ENCODE peak calls at places on chromosomes 7 and 10, in seven cellular contexts. One of them, this sample, is unnamed.

GRCh38 chr10:105041956-105042355 is 400.9 kb downstream of the SORCS3 start:
- DNase-seq in DND-41: no peak
- DNase-seq in MM.1S: no peak
- DNase-seq in psoas muscle: no peak
- DNase-seq in Calu3: no peak
- DNase-seq in fibroblast of lung: no peak
- DNase-seq in A549: no peak
- DNase-seq in this sample: no peak

GRCh38 chr10:95414016-95414830 is 123.4 kb upstream of the PDLIM1 start:
- DNase-seq in fibroblast of lung: no peak
- DNase-seq in DND-41: no peak
- DNase-seq in A549: no peak
- DNase-seq in Calu3: no peak
- DNase-seq in MM.1S: no peak
- DNase-seq in psoas muscle: peak
- DNase-seq in this sample: no peak

GRCh38 chr7:50321678-50322077 is 17.2 kb downstream of the IKZF1 start:
- DNase-seq in MM.1S: no peak
- DNase-seq in fibroblast of lung: no peak
- DNase-seq in Calu3: no peak
- DNase-seq in A549: no peak
- DNase-seq in psoas muscle: no peak
- DNase-seq in DND-41: no peak
- DNase-seq in this sample: no peak

GRCh38 chr10:131111474-131112080 is 199.9 kb downstream of the TCERG1L start:
- DNase-seq in Calu3: no peak
- DNase-seq in A549: no peak
- DNase-seq in fibroblast of lung: no peak
- DNase-seq in DND-41: no peak
- DNase-seq in MM.1S: no peak
- DNase-seq in psoas muscle: peak
- DNase-seq in this sample: no peak

GRCh38 chr10:61280303-61280702 is 172.9 kb downstream of the TMEM26 start:
- DNase-seq in Calu3: no peak
- DNase-seq in A549: peak
- DNase-seq in MM.1S: no peak
- DNase-seq in fibroblast of lung: no peak
- DNase-seq in DND-41: no peak
- DNase-seq in psoas muscle: no peak
- DNase-seq in this sample: no peak

GRCh38 chr7:139915864-139916716 is 87.0 kb downstream of the TBXAS1 start:
- DNase-seq in A549: peak
- DNase-seq in Calu3: peak
- DNase-seq in MM.1S: peak
- DNase-seq in psoas muscle: peak
- DNase-seq in fibroblast of lung: peak
- DNase-seq in DND-41: peak
- DNase-seq in this sample: peak

GRCh38 chr10:60649485-60650271 is 128.6 kb upstream of the CDK1 start:
- DNase-seq in Calu3: no peak
- DNase-seq in MM.1S: no peak
- DNase-seq in A549: no peak
- DNase-seq in fibroblast of lung: no peak
- DNase-seq in DND-41: no peak
- DNase-seq in psoas muscle: no peak
- DNase-seq in this sample: no peak

GRCh38 chr10:7150349-7150748 is 260.5 kb downstream of the SFMBT2 start:
- DNase-seq in DND-41: no peak
- DNase-seq in MM.1S: no peak
- DNase-seq in psoas muscle: no peak
- DNase-seq in A549: no peak
- DNase-seq in fibroblast of lung: no peak
- DNase-seq in Calu3: no peak
- DNase-seq in this sample: no peak

GRCh38 chr7:10974717-10975032 is 1.0 kb downstream of the PHF14 start:
- DNase-seq in DND-41: no peak
- DNase-seq in fibroblast of lung: no peak
- DNase-seq in psoas muscle: no peak
- DNase-seq in MM.1S: no peak
- DNase-seq in A549: no peak
- DNase-seq in Calu3: no peak
- DNase-seq in this sample: no peak

GRCh38 chr7:5423844-5424688 is 432 bp upstream of the TNRC18 start:
- DNase-seq in psoas muscle: peak
- DNase-seq in Calu3: peak
- DNase-seq in fibroblast of lung: peak
- DNase-seq in DND-41: peak
- DNase-seq in MM.1S: peak
- DNase-seq in A549: peak
- DNase-seq in this sample: peak

GRCh38 chr10:178208-178607 is 43.0 kb downstream of the ZMYND11 start:
- DNase-seq in fibroblast of lung: peak
- DNase-seq in Calu3: no peak
- DNase-seq in psoas muscle: no peak
- DNase-seq in MM.1S: peak
- DNase-seq in DND-41: no peak
- DNase-seq in A549: peak
- DNase-seq in this sample: no peak
- TF ChIP-seq CTCF in fibroblast of lung: peak
- TF ChIP-seq CTCF in Calu3: peak
- TF ChIP-seq CTCF in psoas muscle: peak
- TF ChIP-seq CTCF in MM.1S: peak
- TF ChIP-seq CTCF in DND-41: peak
- TF ChIP-seq CTCF in A549: peak
- TF ChIP-seq CTCF in this sample: no peak

DNA sequence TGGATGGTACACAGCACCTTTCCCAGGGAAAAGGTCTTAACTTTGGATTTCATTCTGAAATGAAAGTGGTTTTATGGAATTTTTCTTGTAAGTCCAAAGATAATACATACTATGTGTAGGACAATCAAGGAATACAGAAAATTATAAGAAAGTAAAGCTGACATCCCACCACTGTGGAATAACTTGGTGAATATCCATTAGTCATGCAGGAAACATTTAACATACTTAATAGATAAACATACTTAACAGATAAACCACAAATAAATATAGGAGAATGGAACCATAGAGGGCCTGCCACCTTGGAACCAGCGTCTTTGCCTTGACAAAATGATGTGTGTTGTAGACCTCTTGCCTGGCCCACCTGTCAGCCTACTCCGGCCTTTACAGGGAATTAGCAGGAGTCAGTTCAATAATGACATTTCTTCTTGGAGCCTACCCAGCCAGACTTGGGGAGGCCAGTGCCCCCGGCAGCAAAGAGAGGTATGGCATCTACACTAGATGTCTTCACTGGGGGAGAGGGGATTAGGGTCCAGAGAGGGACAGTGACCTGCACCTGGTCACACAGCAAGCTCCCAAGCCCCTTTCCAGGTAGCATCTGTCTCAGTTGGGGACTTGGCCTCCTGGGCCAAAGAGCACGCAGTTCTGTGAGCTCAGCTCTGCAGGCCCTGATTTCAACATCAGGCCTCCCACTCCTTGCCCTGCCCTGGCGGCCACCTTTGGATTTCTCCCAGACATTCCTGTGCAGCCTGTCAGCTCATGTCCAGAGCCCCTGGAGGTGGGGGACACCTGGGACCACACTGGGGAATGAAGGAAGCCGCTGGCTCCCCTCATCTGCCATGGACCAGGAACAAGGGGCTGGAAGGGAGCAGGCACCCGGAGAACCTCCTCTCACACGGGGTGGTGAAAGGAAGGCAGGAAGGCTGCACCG is 112.6 kb upstream of the PPIF start:
- DNase-seq in A549: no peak
- DNase-seq in fibroblast of lung: no peak
- DNase-seq in MM.1S: no peak
- DNase-seq in Calu3: no peak
- DNase-seq in psoas muscle: no peak
- DNase-seq in DND-41: no peak
- DNase-seq in this sample: no peak
- TF ChIP-seq CTCF in A549: no peak
- TF ChIP-seq CTCF in fibroblast of lung: no peak
- TF ChIP-seq CTCF in MM.1S: no peak
- TF ChIP-seq CTCF in Calu3: no peak
- TF ChIP-seq CTCF in psoas muscle: no peak
- TF ChIP-seq CTCF in DND-41: no peak
- TF ChIP-seq CTCF in this sample: no peak

GRCh38 chr7:69739182-69739581 is 140.9 kb downstream of the AUTS2 start:
- DNase-seq in DND-41: peak
- DNase-seq in MM.1S: no peak
- DNase-seq in psoas muscle: no peak
- DNase-seq in fibroblast of lung: no peak
- DNase-seq in A549: peak
- DNase-seq in Calu3: no peak
- DNase-seq in this sample: no peak
- TF ChIP-seq CTCF in DND-41: no peak
- TF ChIP-seq CTCF in MM.1S: no peak
- TF ChIP-seq CTCF in psoas muscle: no peak
- TF ChIP-seq CTCF in fibroblast of lung: no peak
- TF ChIP-seq CTCF in A549: no peak
- TF ChIP-seq CTCF in Calu3: no peak
- TF ChIP-seq CTCF in this sample: no peak

DNA sequence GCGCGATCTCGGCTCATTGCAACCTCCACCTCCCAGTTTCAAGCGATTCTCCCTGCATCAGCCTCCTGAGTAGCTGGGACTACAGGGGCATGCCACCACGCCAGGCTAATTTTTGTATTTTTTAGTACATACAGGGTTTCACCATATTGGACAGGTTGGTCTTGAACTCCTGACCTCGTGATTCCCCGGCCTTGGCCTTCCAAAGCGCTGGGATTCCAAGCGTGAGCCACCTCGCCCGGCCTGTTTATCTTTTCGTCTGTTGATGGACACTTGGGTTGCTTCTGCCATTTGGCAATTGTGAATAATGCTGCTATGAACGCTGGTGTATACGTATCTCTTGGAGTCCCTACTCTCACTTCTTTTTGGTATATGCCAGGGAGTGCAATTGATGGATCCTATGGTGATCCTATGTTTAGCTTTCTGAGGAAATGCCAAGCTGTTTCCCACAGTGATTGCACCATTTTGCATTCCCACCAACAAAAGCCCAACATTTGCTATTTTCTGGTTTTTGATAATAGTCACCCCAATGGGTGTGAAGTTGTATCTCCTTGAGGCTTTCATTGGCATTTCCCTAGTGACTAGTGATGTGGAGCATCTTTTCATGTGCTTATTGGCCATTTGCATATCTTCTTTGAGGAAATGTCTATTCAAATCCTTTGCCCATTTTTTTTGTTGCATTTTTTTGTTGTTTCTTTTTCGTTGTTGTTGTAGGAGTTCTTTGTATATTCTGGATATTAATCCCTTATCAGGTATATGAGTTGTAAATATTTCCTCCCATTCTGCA is 3.5 kb downstream of the ANTXRL start:
- DNase-seq in DND-41: no peak
- DNase-seq in fibroblast of lung: no peak
- DNase-seq in A549: no peak
- DNase-seq in psoas muscle: no peak
- DNase-seq in Calu3: no peak
- DNase-seq in MM.1S: no peak
- DNase-seq in this sample: no peak
- TF ChIP-seq CTCF in DND-41: no peak
- TF ChIP-seq CTCF in fibroblast of lung: no peak
- TF ChIP-seq CTCF in A549: no peak
- TF ChIP-seq CTCF in psoas muscle: no peak
- TF ChIP-seq CTCF in Calu3: no peak
- TF ChIP-seq CTCF in MM.1S: no peak
- TF ChIP-seq CTCF in this sample: no peak

GRCh38 chr7:1065263-1066260 is 21.2 kb downstream of the GPR146 start:
- DNase-seq in psoas muscle: peak
- DNase-seq in fibroblast of lung: peak
- DNase-seq in MM.1S: peak
- DNase-seq in A549: peak
- DNase-seq in DND-41: peak
- DNase-seq in Calu3: peak
- DNase-seq in this sample: peak
- TF ChIP-seq CTCF in psoas muscle: peak
- TF ChIP-seq CTCF in fibroblast of lung: peak
- TF ChIP-seq CTCF in MM.1S: peak
- TF ChIP-seq CTCF in A549: peak
- TF ChIP-seq CTCF in DND-41: peak
- TF ChIP-seq CTCF in Calu3: peak
- TF ChIP-seq CTCF in this sample: peak

This sample was measured in activated B cell treated with CpG ODN at 0.5 μM for 24 hours.